ENCODE peak calls at places on chromosomes 2 and 18, in six cellular contexts. B, Y, Q, C, V and N are unnamed samples.

GRCh38 chr2:68237976-68238580 is 14.3 kb downstream of the PPP3R1 start:
- DNase-seq in B (no peak), Y (no peak), Q (no peak), C (no peak), V (no peak), N (no peak)

GRCh38 chr18:79952457-79952995 is 1.1 kb upstream of the SLC66A2 start:
- DNase-seq in B (no peak), Y (no peak), Q (peak), C (no peak), V (peak), N (no peak)

GRCh38 chr2:5690231-5690630 is 2.0 kb upstream of the SOX11 start:
- DNase-seq in B (no peak), Y (peak), Q (no peak), C (no peak), V (no peak), N (no peak)

GRCh38 chr2:241036397-241036963 is 38.1 kb downstream of the SNED1 start:
- DNase-seq in B (no peak), Y (peak), Q (peak), C (no peak), V (peak), N (peak)

GRCh38 chr2:110948027-110948687 is 172.6 kb upstream of the BCL2L11 start:
- DNase-seq in B (no peak), Y (no peak), Q (peak), C (peak), V (no peak), N (no peak)

GRCh38 chr2:171523969-171524401 is 1.7 kb downstream of the CYBRD1 start:
- DNase-seq in B (no peak), Y (peak), Q (no peak), C (no peak), V (no peak), N (no peak)

GRCh38 chr2:31256611-31257382 is 22.8 kb downstream of the EHD3 start:
- DNase-seq in B (no peak), Y (peak), Q (no peak), C (no peak), V (no peak), N (no peak)

GRCh38 chr2:187299122-187299906 is 148.7 kb downstream of the CALCRL start:
- DNase-seq in B (no peak), Y (no peak), Q (no peak), C (no peak), V (no peak), N (no peak)

GRCh38 chr2:32264422-32265149 is at the start of gene NLRC4:
- DNase-seq in B (no peak), Y (no peak), Q (no peak), C (no peak), V (no peak), N (no peak)

GRCh38 chr2:29201979-29202378 is 86.8 kb downstream of the CLIP4 start:
- DNase-seq in B (no peak), Y (peak), Q (no peak), C (no peak), V (no peak), N (no peak)

GRCh38 chr2:241902357-241902991 is 32.9 kb downstream of the RTP5 start:
- DNase-seq in B (no peak), Y (no peak), Q (no peak), C (no peak), V (no peak), N (no peak)

GRCh38 chr2:67895171-67895941 is 167.4 kb downstream of the C1D start:
- DNase-seq in B (no peak), Y (no peak), Q (no peak), C (no peak), V (no peak), N (no peak)

GRCh38 chr2:233168919-233169318 is 82.6 kb upstream of the ATG16L1 start:
- DNase-seq in B (no peak), Y (no peak), Q (no peak), C (no peak), V (no peak), N (no peak)

GRCh38 chr2:151183072-151183580 is 78.5 kb downstream of the RBM43 start:
- DNase-seq in B (no peak), Y (no peak), Q (no peak), C (no peak), V (no peak), N (no peak)

GRCh38 chr2:227472265-227473018 is 486 bp downstream of the AGFG1 start:
- DNase-seq in B (no peak), Y (peak), Q (peak), C (peak), V (peak), N (peak)

GRCh38 chr2:11288431-11288830 is 56.0 kb downstream of the ROCK2 start:
- DNase-seq in B (no peak), Y (peak), Q (no peak), C (no peak), V (no peak), N (no peak)

GRCh38 chr2:54208364-54209240 is 47.4 kb downstream of the TSPYL6 start:
- DNase-seq in B (peak), Y (no peak), Q (no peak), C (no peak), V (no peak), N (no peak)

GRCh38 chr18:44786697-44787096 is 106.0 kb downstream of the SETBP1 start:
- DNase-seq in B (no peak), Y (no peak), Q (no peak), C (no peak), V (no peak), N (no peak)

GRCh38 chr2:159262226-159262625 is 24.3 kb downstream of the WDSUB1 start:
- DNase-seq in B (no peak), Y (no peak), Q (no peak), C (no peak), V (no peak), N (no peak)

DNA sequence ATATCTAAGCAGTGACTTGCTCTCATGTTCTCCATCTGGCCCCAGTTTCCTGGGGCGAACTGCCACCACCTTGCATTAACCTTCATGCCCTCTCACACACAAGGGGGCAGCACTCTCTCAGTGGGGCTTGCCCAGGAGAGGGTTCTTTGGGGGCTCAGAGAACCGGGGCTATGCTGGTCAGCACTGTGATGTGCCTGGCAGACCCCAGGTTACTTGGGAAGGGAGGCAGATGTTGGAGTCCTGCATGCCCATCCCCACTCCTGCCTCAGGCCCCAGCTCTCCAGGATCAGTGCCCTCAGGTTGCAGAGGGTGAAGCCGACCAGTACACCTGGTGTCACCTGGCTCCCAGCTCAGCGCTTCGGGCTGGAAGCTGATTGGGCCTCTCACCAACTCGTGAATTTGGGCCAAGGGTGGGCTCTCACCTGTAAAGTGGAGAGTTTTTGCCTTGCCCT is 396.2 kb upstream of the HS6ST1 start:
- DNase-seq in B (no peak), Y (peak), Q (no peak), C (no peak), V (no peak), N (peak)
- TF ChIP-seq CTCF in B (no peak), Y (peak), Q (no peak), C (peak), V (no peak), N (no peak)

GRCh38 chr2:79849949-79850348 is 337.1 kb downstream of the CTNNA2 start:
- DNase-seq in B (no peak), Y (no peak), Q (no peak), C (no peak), V (no peak), N (no peak)

GRCh38 chr2:79860233-79861058 is 347.6 kb downstream of the CTNNA2 start:
- DNase-seq in B (no peak), Y (peak), Q (no peak), C (peak), V (no peak), N (no peak)

GRCh38 chr2:79857888-79858287 is 345.0 kb downstream of the CTNNA2 start:
- DNase-seq in B (no peak), Y (no peak), Q (no peak), C (no peak), V (no peak), N (no peak)

GRCh38 chr2:79850912-79851311 is 338.1 kb downstream of the CTNNA2 start:
- DNase-seq in B (no peak), Y (no peak), Q (no peak), C (no peak), V (no peak), N (no peak)

GRCh38 chr2:79855264-79856006 is 342.6 kb downstream of the CTNNA2 start:
- DNase-seq in B (no peak), Y (peak), Q (peak), C (peak), V (no peak), N (no peak)
- TF ChIP-seq CTCF in B (peak), Y (peak), Q (peak), C (peak), V (peak), N (no peak)

DNA sequence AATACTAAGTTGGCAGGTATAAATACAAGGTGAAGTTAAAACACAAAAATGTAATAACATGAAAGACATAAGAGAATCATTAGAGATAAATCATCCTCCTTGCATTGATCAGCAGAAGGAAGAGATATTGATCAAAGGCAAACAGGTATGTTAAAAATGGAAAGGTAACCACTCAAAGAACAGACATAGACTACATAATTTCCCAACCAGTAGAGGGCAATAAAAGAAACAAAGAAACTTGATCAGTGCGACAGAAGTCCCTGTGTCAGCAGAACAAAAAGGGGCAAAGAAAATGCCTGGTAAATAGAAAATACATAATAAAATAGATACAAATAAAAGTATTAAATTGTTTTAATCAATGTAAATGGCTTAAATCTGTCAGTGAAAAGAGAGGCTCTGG is 53.6 kb downstream of the FAM228A start:
- DNase-seq in B (no peak), Y (no peak), Q (no peak), C (no peak), V (no peak), N (no peak)
- TF ChIP-seq CTCF in B (peak), Y (peak), Q (peak), C (peak), V (no peak), N (peak)

GRCh38 chr18:46447792-46448191 is 209.2 kb downstream of the LOXHD1 start:
- DNase-seq in B (no peak), Y (no peak), Q (no peak), C (no peak), V (no peak), N (no peak)

GRCh38 chr18:46448347-46448746 is 208.7 kb downstream of the LOXHD1 start:
- DNase-seq in B (no peak), Y (no peak), Q (no peak), C (no peak), V (no peak), N (no peak)

GRCh38 chr18:46447323-46447722 is 209.7 kb downstream of the LOXHD1 start:
- DNase-seq in B (no peak), Y (no peak), Q (no peak), C (no peak), V (no peak), N (no peak)

GRCh38 chr18:46449033-46449432 is 208.0 kb downstream of the LOXHD1 start:
- DNase-seq in B (no peak), Y (no peak), Q (no peak), C (no peak), V (no peak), N (no peak)

DNA sequence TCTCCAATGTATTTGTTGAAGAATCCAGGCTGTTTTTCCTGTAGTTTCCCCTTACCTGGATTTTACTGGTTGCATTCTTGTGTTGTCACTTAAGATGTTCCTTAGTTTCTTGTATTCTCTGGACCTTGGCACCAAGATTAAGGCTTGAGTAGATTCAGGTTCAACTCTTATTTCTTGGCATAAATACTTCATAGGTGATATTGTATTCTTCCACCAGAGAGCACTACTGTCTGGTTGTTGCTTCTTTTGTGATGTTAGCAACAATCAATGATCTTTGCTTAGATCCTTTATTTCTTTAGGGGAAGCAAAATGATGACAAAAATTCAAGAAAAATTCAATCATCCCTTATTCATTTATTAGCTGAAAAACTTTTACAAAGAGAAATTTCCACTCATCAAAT is 211.1 kb downstream of the LOXHD1 start:
- DNase-seq in B (no peak), Y (no peak), Q (no peak), C (no peak), V (no peak), N (no peak)
- TF ChIP-seq CTCF in B (no peak), Y (no peak), Q (no peak), C (no peak), V (no peak), N (no peak)

GRCh38 chr2:113200236-113200635 is 26.5 kb downstream of the PSD4 start:
- DNase-seq in B (no peak), Y (peak), Q (no peak), C (no peak), V (no peak), N (no peak)
- TF ChIP-seq CTCF in B (no peak), Y (peak), Q (no peak), C (no peak), V (no peak), N (no peak)